ENCODE peak calls at places on chromosomes 1 and 21, in four cellular contexts. Q is OCI-LY7; N is CD8-positive, alpha-beta T cell; K is tibial nerve. I is an unnamed sample.

GRCh38 chr21:38850277-38850951 is 44.7 kb downstream of the ETS2 start:
- DNase-seq in N (no peak), Q (no peak), K (no peak), I (no peak)

GRCh38 chr1:235923466-235924008 is 56.8 kb upstream of the LYST start:
- DNase-seq in N (no peak), K (no peak), Q (no peak), I (no peak)

GRCh38 chr1:156616463-156616862 is 2.8 kb upstream of the HAPLN2 start:
- DNase-seq in N (no peak), Q (no peak), K (no peak), I (no peak)

GRCh38 chr1:245859510-245860114 is 647.5 kb downstream of the SMYD3 start:
- DNase-seq in N (no peak), K (no peak), Q (no peak), I (no peak)

GRCh38 chr1:88399690-88400089 is 284.4 kb upstream of the PKN2 start:
- DNase-seq in K (no peak), N (no peak), Q (no peak), I (no peak)

GRCh38 chr1:51131185-51131584 is 29.2 kb downstream of the C1orf185 start:
- DNase-seq in Q (no peak), K (no peak), N (no peak), I (no peak)

GRCh38 chr1:9100471-9101043 is 28.3 kb downstream of the GPR157 start:
- DNase-seq in K (no peak), Q (no peak), N (no peak), I (no peak)

GRCh38 chr1:180675586-180675985 is 43.8 kb downstream of the XPR1 start:
- DNase-seq in K (no peak), Q (no peak), N (no peak), I (no peak)

GRCh38 chr1:9618912-9619679 is 30.4 kb downstream of the TMEM201 start:
- DNase-seq in Q (no peak), K (no peak), N (no peak), I (no peak)

GRCh38 chr1:155124503-155125463 is 2.9 kb upstream of the EFNA1 start:
- DNase-seq in K (no peak), N (no peak), Q (no peak), I (no peak)

GRCh38 chr1:248862695-248863010 is 3.8 kb upstream of the ZNF692 start:
- DNase-seq in Q (peak; percentile 22), N (no peak), K (no peak), I (no peak)

GRCh38 chr1:150152772-150153461 is 3.2 kb downstream of the PLEKHO1 start:
- DNase-seq in Q (no peak), K (no peak), N (no peak), I (no peak)

GRCh38 chr1:196160066-196160795 is 448.0 kb downstream of the KCNT2 start:
- DNase-seq in Q (no peak), N (no peak), K (no peak), I (no peak)

GRCh38 chr1:223670458-223671159 is 5.1 kb upstream of the CAPN8 start:
- DNase-seq in N (no peak), K (no peak), Q (peak; percentile 8), I (no peak)

GRCh38 chr1:183105449-183105848 is 80.6 kb upstream of the LAMC2 start:
- DNase-seq in Q (no peak), N (no peak), K (no peak), I (no peak)

GRCh38 chr1:85417017-85417416 is 47.9 kb downstream of the DDAH1 start:
- DNase-seq in N (no peak), K (no peak), Q (no peak), I (no peak)

GRCh38 chr1:18681423-18681835 is 50.8 kb downstream of the PAX7 start:
- DNase-seq in K (no peak), N (no peak), Q (peak; percentile 76), I (no peak)

GRCh38 chr1:157382351-157382750 is 170.0 kb downstream of the FCRL5 start:
- DNase-seq in Q (no peak), N (no peak), K (no peak), I (no peak)

GRCh38 chr1:37892151-37893047 is 33.0 kb upstream of the MTF1 start:
- DNase-seq in Q (peak; percentile 15), K (no peak), N (no peak), I (no peak)

GRCh38 chr21:39705849-39706248 is 39.1 kb upstream of the IGSF5 start:
- DNase-seq in K (no peak), Q (no peak), N (no peak), I (no peak)

GRCh38 chr1:12142141-12142823 is 24.5 kb upstream of the TNFRSF1B start:
- DNase-seq in N (no peak), K (no peak), Q (no peak), I (no peak)

GRCh38 chr1:153550398-153550758 is 1.3 kb upstream of the S100A3 start:
- DNase-seq in N (no peak), K (no peak), Q (no peak), I (no peak)
- H3K4me1 ChIP-seq in N (peaks cover 18% of the 10 kb centered on the region), K (peaks cover 35% of the 10 kb centered on the region), Q (peaks cover 7% of the 10 kb centered on the region), I (peaks cover 51% of the 10 kb centered on the region)

GRCh38 chr1:10693152-10693496 is 103.3 kb downstream of the CASZ1 start:
- DNase-seq in Q (no peak), N (no peak), K (no peak), I (no peak)

GRCh38 chr1:10691075-10691739 is 105.2 kb downstream of the CASZ1 start:
- DNase-seq in K (no peak), Q (no peak), N (no peak), I (no peak)

GRCh38 chr1:10692401-10693021 is 103.9 kb downstream of the CASZ1 start:
- DNase-seq in K (no peak), Q (peak; percentile 82), N (peak; percentile 31), I (no peak)

GRCh38 chr1:10690484-10690883 is 106.0 kb downstream of the CASZ1 start:
- DNase-seq in N (no peak), Q (no peak), K (no peak), I (no peak)

GRCh38 chr1:10691740-10692125 is 104.7 kb downstream of the CASZ1 start:
- DNase-seq in N (no peak), Q (no peak), K (no peak), I (no peak)
- H3K4me1 ChIP-seq in N (peaks cover 17% of the 10 kb centered on the region), Q (peaks cover 9% of the 10 kb centered on the region), K (peaks cover 26% of the 10 kb centered on the region), I (peaks cover 72% of the 10 kb centered on the region)

DNA sequence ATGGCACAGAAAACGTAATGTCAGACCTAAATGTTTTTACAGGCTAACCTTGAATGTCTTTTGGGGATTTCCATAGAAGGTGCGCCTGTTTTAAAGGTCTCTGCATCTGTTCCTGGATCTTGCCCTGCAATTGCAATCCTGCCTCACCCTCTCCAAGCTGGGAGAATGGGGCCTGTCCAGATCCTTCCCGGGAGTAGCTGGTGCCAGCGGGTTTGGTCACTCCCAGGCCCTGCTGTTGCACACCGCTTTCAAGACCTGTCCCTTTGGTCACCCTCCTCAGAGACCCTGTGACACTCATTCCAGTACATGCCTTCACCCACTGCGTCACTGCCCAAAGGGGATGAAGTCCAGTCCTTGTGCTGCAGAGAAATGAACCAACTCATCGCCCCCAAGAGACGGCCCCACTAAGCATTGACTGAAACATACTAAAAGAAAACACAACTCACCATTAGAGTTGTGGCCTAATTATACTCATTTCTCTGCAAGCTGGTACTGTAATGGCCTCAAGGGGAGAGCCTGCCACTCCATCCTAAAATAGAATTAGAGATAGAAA is 1.9 kb upstream of the IRF2BP2 start:
- DNase-seq in Q (peak; percentile 28), K (peak; percentile 33), N (peak; percentile 18), I (no peak)
- H3K4me1 ChIP-seq in Q (peaks cover 59% of the 10 kb centered on the region), K (peaks cover 49% of the 10 kb centered on the region), N (peaks cover 39% of the 10 kb centered on the region), I (peaks cover 51% of the 10 kb centered on the region)

GRCh38 chr1:113615425-113615824 is 143.9 kb downstream of the PHTF1 start:
- DNase-seq in N (no peak), Q (no peak), K (no peak), I (no peak)

GRCh38 chr1:113616201-113616600 is 143.1 kb downstream of the PHTF1 start:
- DNase-seq in K (no peak), Q (no peak), N (no peak), I (no peak)

GRCh38 chr1:113605099-113605498 is 154.2 kb downstream of the PHTF1 start:
- DNase-seq in N (no peak), Q (no peak), K (no peak), I (no peak)

GRCh38 chr1:113608371-113608770 is 150.9 kb downstream of the PHTF1 start:
- DNase-seq in Q (no peak), N (no peak), K (no peak), I (no peak)

GRCh38 chr1:113610372-113610771 is 148.9 kb downstream of the PHTF1 start:
- DNase-seq in K (no peak), N (no peak), Q (no peak), I (no peak)
- H3K4me1 ChIP-seq in K (no peaks in the 10 kb centered on the region), N (no peaks in the 10 kb centered on the region), Q (no peaks in the 10 kb centered on the region), I (no peaks in the 10 kb centered on the region)

GRCh38 chr1:160068231-160068630 is 1.7 kb downstream of the KCNJ10 start:
- DNase-seq in Q (no peak), N (no peak), K (no peak), I (no peak)
- H3K4me1 ChIP-seq in Q (peaks cover 17% of the 10 kb centered on the region), N (peaks cover 10% of the 10 kb centered on the region), K (peaks cover 5% of the 10 kb centered on the region), I (peaks cover 5% of the 10 kb centered on the region)

GRCh38 chr21:35506352-35506751 is 457.2 kb upstream of the RUNX1 start:
- DNase-seq in N (no peak), K (no peak), Q (no peak), I (no peak)

GRCh38 chr21:35510294-35510693 is 461.2 kb upstream of the RUNX1 start:
- DNase-seq in K (no peak), Q (no peak), N (no peak), I (no peak)

GRCh38 chr21:35509004-35509704 is 460.1 kb upstream of the RUNX1 start:
- DNase-seq in K (no peak), Q (no peak), N (no peak), I (no peak)

GRCh38 chr21:35511298-35512162 is 462.4 kb upstream of the RUNX1 start:
- DNase-seq in N (no peak), K (no peak), Q (no peak), I (no peak)

DNA sequence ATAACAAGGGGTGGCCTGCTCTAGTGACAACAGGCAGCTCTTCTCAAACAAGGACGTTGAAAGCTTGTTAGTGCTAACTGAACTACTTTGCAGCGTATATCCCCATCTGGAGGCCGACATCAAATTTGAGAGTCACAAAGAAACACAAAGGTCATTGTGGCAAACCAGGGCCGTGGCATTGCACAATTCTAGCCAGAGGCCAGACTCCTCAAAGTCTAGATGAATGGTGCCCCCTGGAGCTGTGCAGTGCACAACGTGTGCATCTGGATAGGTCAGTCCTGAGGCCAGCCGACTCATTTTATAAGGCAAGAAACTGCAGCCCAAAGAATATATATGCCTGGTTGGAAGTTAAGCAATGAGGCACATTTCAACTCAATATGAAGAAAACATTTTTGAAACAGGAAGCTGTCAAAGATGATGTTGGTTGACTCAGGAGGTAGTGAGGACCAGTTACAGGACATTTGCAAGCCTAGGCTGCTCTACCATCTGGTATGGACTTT is 459.3 kb upstream of the RUNX1 start:
- DNase-seq in K (peak; percentile 23), N (no peak), Q (peak; percentile 17), I (peak; percentile 30)
- H3K4me1 ChIP-seq in K (peaks cover 7% of the 10 kb centered on the region), N (peaks cover 27% of the 10 kb centered on the region), Q (no peaks in the 10 kb centered on the region), I (peaks cover 9% of the 10 kb centered on the region)

GRCh38 chr1:169043823-169044222 is 62.7 kb upstream of the ATP1B1 start:
- DNase-seq in N (no peak), Q (no peak), K (no peak), I (no peak)
- H3K4me1 ChIP-seq in N (peaks cover 30% of the 10 kb centered on the region), Q (peaks cover 17% of the 10 kb centered on the region), K (peaks cover 5% of the 10 kb centered on the region), I (no peaks in the 10 kb centered on the region)

GRCh38 chr1:36151133-36151844 is 2.0 kb upstream of the TRAPPC3 start:
- DNase-seq in N (no peak), Q (no peak), K (no peak), I (no peak)
- H3K4me1 ChIP-seq in N (peaks cover 63% of the 10 kb centered on the region), Q (peaks cover 64% of the 10 kb centered on the region), K (peaks cover 50% of the 10 kb centered on the region), I (peaks cover 42% of the 10 kb centered on the region)

I was measured in thoracic aorta.